ENCODE peak calls at places on chromosomes 13 and 19, in six cellular contexts. One of them, this sample, is unnamed.

GRCh38 chr13:33690321-33690720 is 127.6 kb upstream of the RFC3 start:
- DNase-seq in gastrocnemius medialis: no peak
- DNase-seq in left ventricle myocardium inferior: no peak
- DNase-seq in psoas muscle: no peak
- DNase-seq in effector memory CD4-positive, alpha-beta T cell: no peak
- DNase-seq in ascending aorta: no peak
- DNase-seq in this sample: no peak

GRCh38 chr13:113544071-113544891 is 40.3 kb upstream of the TFDP1 start:
- DNase-seq in gastrocnemius medialis: no peak
- DNase-seq in left ventricle myocardium inferior: no peak
- DNase-seq in psoas muscle: no peak
- DNase-seq in effector memory CD4-positive, alpha-beta T cell: no peak
- DNase-seq in ascending aorta: peak; percentile 48
- DNase-seq in this sample: no peak

GRCh38 chr19:56110515-56111448 is 10.3 kb downstream of the ZNF787 start:
- DNase-seq in gastrocnemius medialis: no peak
- DNase-seq in left ventricle myocardium inferior: peak; percentile 64
- DNase-seq in psoas muscle: peak; percentile 65
- DNase-seq in effector memory CD4-positive, alpha-beta T cell: no peak
- DNase-seq in ascending aorta: no peak
- DNase-seq in this sample: peak; percentile 84

GRCh38 chr13:20703785-20704458 is 423 bp downstream of the IL17D start:
- DNase-seq in gastrocnemius medialis: no peak
- DNase-seq in left ventricle myocardium inferior: peak; percentile 68
- DNase-seq in psoas muscle: peak; percentile 88
- DNase-seq in effector memory CD4-positive, alpha-beta T cell: peak; percentile 69
- DNase-seq in ascending aorta: peak; percentile 84
- DNase-seq in this sample: peak; percentile 77

GRCh38 chr13:66778461-66778860 is 451.7 kb downstream of the PCDH9 start:
- DNase-seq in gastrocnemius medialis: no peak
- DNase-seq in left ventricle myocardium inferior: no peak
- DNase-seq in psoas muscle: no peak
- DNase-seq in effector memory CD4-positive, alpha-beta T cell: no peak
- DNase-seq in ascending aorta: no peak
- DNase-seq in this sample: no peak

GRCh38 chr13:75458696-75459422 is 23.1 kb downstream of the TBC1D4 start:
- DNase-seq in gastrocnemius medialis: peak; percentile 84
- DNase-seq in left ventricle myocardium inferior: peak; percentile 41
- DNase-seq in psoas muscle: peak; percentile 81
- DNase-seq in effector memory CD4-positive, alpha-beta T cell: no peak
- DNase-seq in ascending aorta: no peak
- DNase-seq in this sample: peak; percentile 27

GRCh38 chr19:46704379-46705076 is 12.4 kb downstream of the PRKD2 start:
- DNase-seq in gastrocnemius medialis: peak; percentile 24
- DNase-seq in left ventricle myocardium inferior: peak; percentile 78
- DNase-seq in psoas muscle: peak; percentile 87
- DNase-seq in effector memory CD4-positive, alpha-beta T cell: peak; percentile 77
- DNase-seq in ascending aorta: peak; percentile 82
- DNase-seq in this sample: peak; percentile 85

GRCh38 chr19:459724-460511 is 915 bp downstream of the SHC2 start:
- DNase-seq in gastrocnemius medialis: no peak
- DNase-seq in left ventricle myocardium inferior: peak; percentile 76
- DNase-seq in psoas muscle: peak; percentile 79
- DNase-seq in effector memory CD4-positive, alpha-beta T cell: no peak
- DNase-seq in ascending aorta: no peak
- DNase-seq in this sample: peak; percentile 62

GRCh38 chr13:98364648-98365047 is 187.6 kb upstream of the RNF113B start:
- DNase-seq in gastrocnemius medialis: no peak
- DNase-seq in left ventricle myocardium inferior: no peak
- DNase-seq in psoas muscle: no peak
- DNase-seq in effector memory CD4-positive, alpha-beta T cell: no peak
- DNase-seq in ascending aorta: no peak
- DNase-seq in this sample: no peak

GRCh38 chr13:96817336-96817941 is 176.8 kb downstream of the OXGR1 start:
- DNase-seq in gastrocnemius medialis: no peak
- DNase-seq in left ventricle myocardium inferior: no peak
- DNase-seq in psoas muscle: no peak
- DNase-seq in effector memory CD4-positive, alpha-beta T cell: no peak
- DNase-seq in ascending aorta: no peak
- DNase-seq in this sample: no peak

GRCh38 chr13:23547000-23547590 is 23.1 kb upstream of the TNFRSF19 start:
- DNase-seq in gastrocnemius medialis: no peak
- DNase-seq in left ventricle myocardium inferior: peak; percentile 62
- DNase-seq in psoas muscle: peak; percentile 69
- DNase-seq in effector memory CD4-positive, alpha-beta T cell: no peak
- DNase-seq in ascending aorta: no peak
- DNase-seq in this sample: peak; percentile 41

GRCh38 chr13:90500569-90500968 is 846.9 kb upstream of the MIR17HG start:
- DNase-seq in gastrocnemius medialis: no peak
- DNase-seq in left ventricle myocardium inferior: no peak
- DNase-seq in psoas muscle: no peak
- DNase-seq in effector memory CD4-positive, alpha-beta T cell: no peak
- DNase-seq in ascending aorta: no peak
- DNase-seq in this sample: no peak

GRCh38 chr19:45423589-45424190 is at the start of gene ERCC1:
- DNase-seq in gastrocnemius medialis: peak; percentile 76
- DNase-seq in left ventricle myocardium inferior: peak; percentile 96
- DNase-seq in psoas muscle: peak; percentile 95
- DNase-seq in effector memory CD4-positive, alpha-beta T cell: peak; percentile 74
- DNase-seq in ascending aorta: peak; percentile 98
- DNase-seq in this sample: peak; percentile 98

GRCh38 chr19:49985926-49986325 is 25.0 kb upstream of the SIGLEC11 start:
- DNase-seq in gastrocnemius medialis: no peak
- DNase-seq in left ventricle myocardium inferior: no peak
- DNase-seq in psoas muscle: no peak
- DNase-seq in effector memory CD4-positive, alpha-beta T cell: no peak
- DNase-seq in ascending aorta: no peak
- DNase-seq in this sample: no peak

GRCh38 chr13:48578516-48579166 is 45.8 kb upstream of the RCBTB2 start:
- DNase-seq in gastrocnemius medialis: no peak
- DNase-seq in left ventricle myocardium inferior: no peak
- DNase-seq in psoas muscle: no peak
- DNase-seq in effector memory CD4-positive, alpha-beta T cell: no peak
- DNase-seq in ascending aorta: no peak
- DNase-seq in this sample: no peak

GRCh38 chr19:46000497-46001246 is 5.4 kb downstream of the CCDC61 start:
- DNase-seq in gastrocnemius medialis: no peak
- DNase-seq in left ventricle myocardium inferior: peak; percentile 33
- DNase-seq in psoas muscle: no peak
- DNase-seq in effector memory CD4-positive, alpha-beta T cell: peak; percentile 74
- DNase-seq in ascending aorta: no peak
- DNase-seq in this sample: peak; percentile 62

GRCh38 chr19:34475026-34475974 is 6.3 kb upstream of the WTIP start:
- DNase-seq in gastrocnemius medialis: no peak
- DNase-seq in left ventricle myocardium inferior: no peak
- DNase-seq in psoas muscle: no peak
- DNase-seq in effector memory CD4-positive, alpha-beta T cell: no peak
- DNase-seq in ascending aorta: peak; percentile 58
- DNase-seq in this sample: no peak

GRCh38 chr13:35055705-35056104 is 113.6 kb downstream of the NBEA start:
- DNase-seq in gastrocnemius medialis: no peak
- DNase-seq in left ventricle myocardium inferior: no peak
- DNase-seq in psoas muscle: no peak
- DNase-seq in effector memory CD4-positive, alpha-beta T cell: no peak
- DNase-seq in ascending aorta: no peak
- DNase-seq in this sample: no peak

GRCh38 chr13:76852991-76853390 is 33.2 kb downstream of the KCTD12 start:
- DNase-seq in gastrocnemius medialis: no peak
- DNase-seq in left ventricle myocardium inferior: no peak
- DNase-seq in psoas muscle: no peak
- DNase-seq in effector memory CD4-positive, alpha-beta T cell: no peak
- DNase-seq in ascending aorta: no peak
- DNase-seq in this sample: peak; percentile 32

GRCh38 chr19:17520865-17521264 is 9.4 kb downstream of the PGLS start:
- DNase-seq in gastrocnemius medialis: no peak
- DNase-seq in left ventricle myocardium inferior: no peak
- DNase-seq in psoas muscle: no peak
- DNase-seq in effector memory CD4-positive, alpha-beta T cell: no peak
- DNase-seq in ascending aorta: no peak
- DNase-seq in this sample: no peak

GRCh38 chr19:17525141-17525540 is 13.7 kb downstream of the PGLS start:
- DNase-seq in gastrocnemius medialis: no peak
- DNase-seq in left ventricle myocardium inferior: no peak
- DNase-seq in psoas muscle: no peak
- DNase-seq in effector memory CD4-positive, alpha-beta T cell: no peak
- DNase-seq in ascending aorta: no peak
- DNase-seq in this sample: no peak

GRCh38 chr19:17519967-17520366 is 8.5 kb downstream of the PGLS start:
- DNase-seq in gastrocnemius medialis: no peak
- DNase-seq in left ventricle myocardium inferior: no peak
- DNase-seq in psoas muscle: no peak
- DNase-seq in effector memory CD4-positive, alpha-beta T cell: no peak
- DNase-seq in ascending aorta: no peak
- DNase-seq in this sample: no peak

GRCh38 chr19:17524651-17525050 is 13.2 kb downstream of the PGLS start:
- DNase-seq in gastrocnemius medialis: no peak
- DNase-seq in left ventricle myocardium inferior: no peak
- DNase-seq in psoas muscle: no peak
- DNase-seq in effector memory CD4-positive, alpha-beta T cell: no peak
- DNase-seq in ascending aorta: no peak
- DNase-seq in this sample: no peak

GRCh38 chr19:17522988-17523872 is 11.8 kb downstream of the PGLS start:
- DNase-seq in gastrocnemius medialis: peak; percentile 31
- DNase-seq in left ventricle myocardium inferior: peak; percentile 57
- DNase-seq in psoas muscle: peak; percentile 69
- DNase-seq in effector memory CD4-positive, alpha-beta T cell: no peak
- DNase-seq in ascending aorta: peak; percentile 72
- DNase-seq in this sample: peak; percentile 44
- H3K27ac ChIP-seq in gastrocnemius medialis: no peak overlapping the region
- H3K27ac ChIP-seq in left ventricle myocardium inferior: peak overlapping the region; percentile 54
- H3K27ac ChIP-seq in psoas muscle: no peak overlapping the region
- H3K27ac ChIP-seq in effector memory CD4-positive, alpha-beta T cell: no peak overlapping the region
- H3K27ac ChIP-seq in ascending aorta: peak overlapping the region; percentile 2
- H3K27ac ChIP-seq in this sample: no peak overlapping the region

DNA sequence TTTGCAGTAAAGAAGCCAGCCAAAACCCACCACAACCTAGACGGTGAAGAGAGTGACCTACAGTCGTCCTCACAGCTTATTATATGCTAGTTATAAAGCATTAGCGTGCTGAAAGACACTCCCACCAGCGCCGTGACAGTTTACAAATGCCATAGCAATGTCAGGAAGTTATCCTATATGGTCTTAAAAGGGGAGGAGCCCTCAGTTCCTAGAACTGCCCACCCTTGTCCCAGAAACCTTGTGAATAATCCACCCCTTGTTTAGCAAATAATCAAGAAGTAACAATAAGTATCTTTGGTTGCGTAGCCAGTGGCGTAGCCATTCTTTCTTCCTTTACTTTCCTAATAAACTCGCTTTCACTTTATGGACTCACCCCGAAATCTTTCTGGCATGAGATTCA is 227.9 kb upstream of the ARGLU1 start:
- DNase-seq in gastrocnemius medialis: no peak
- DNase-seq in left ventricle myocardium inferior: no peak
- DNase-seq in psoas muscle: no peak
- DNase-seq in effector memory CD4-positive, alpha-beta T cell: no peak
- DNase-seq in ascending aorta: no peak
- DNase-seq in this sample: no peak
- H3K4me1 ChIP-seq in gastrocnemius medialis: no peaks in the 10 kb centered on the region
- H3K4me1 ChIP-seq in left ventricle myocardium inferior: no peaks in the 10 kb centered on the region
- H3K4me1 ChIP-seq in psoas muscle: no peaks in the 10 kb centered on the region
- H3K4me1 ChIP-seq in effector memory CD4-positive, alpha-beta T cell: no peaks in the 10 kb centered on the region
- H3K4me1 ChIP-seq in ascending aorta: no peaks in the 10 kb centered on the region
- H3K4me1 ChIP-seq in this sample: no peaks in the 10 kb centered on the region

DNA sequence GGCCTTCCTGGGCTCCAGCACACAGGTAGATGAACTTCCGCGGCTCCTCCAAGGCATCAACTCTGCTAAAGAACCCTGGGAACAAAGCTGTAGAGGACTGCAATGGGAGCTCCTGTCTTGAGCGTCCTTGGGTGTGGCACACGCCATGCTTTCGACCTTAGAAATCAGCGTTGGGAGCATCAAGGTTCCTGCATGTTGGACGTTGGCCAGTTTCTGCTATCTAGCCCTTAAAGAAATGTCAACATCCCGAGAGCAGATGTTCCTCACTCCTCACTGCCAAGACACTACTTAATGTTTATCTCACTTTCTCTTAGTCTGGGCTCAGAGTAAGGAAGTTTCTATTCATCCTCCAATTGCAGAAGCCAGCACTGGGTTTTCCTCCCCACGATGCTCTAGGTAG is 70.6 kb upstream of the MEDAG start:
- DNase-seq in gastrocnemius medialis: no peak
- DNase-seq in left ventricle myocardium inferior: no peak
- DNase-seq in psoas muscle: no peak
- DNase-seq in effector memory CD4-positive, alpha-beta T cell: no peak
- DNase-seq in ascending aorta: no peak
- DNase-seq in this sample: peak; percentile 50
- H3K36me3 ChIP-seq in gastrocnemius medialis: no peaks in the 10 kb centered on the region
- H3K36me3 ChIP-seq in left ventricle myocardium inferior: no peaks in the 10 kb centered on the region
- H3K36me3 ChIP-seq in psoas muscle: no peaks in the 10 kb centered on the region
- H3K36me3 ChIP-seq in effector memory CD4-positive, alpha-beta T cell: no peaks in the 10 kb centered on the region
- H3K36me3 ChIP-seq in ascending aorta: no peaks in the 10 kb centered on the region
- H3K36me3 ChIP-seq in this sample: no peaks in the 10 kb centered on the region

GRCh38 chr19:28882818-28883217 is 330.1 kb downstream of the UQCRFS1 start:
- DNase-seq in gastrocnemius medialis: no peak
- DNase-seq in left ventricle myocardium inferior: no peak
- DNase-seq in psoas muscle: no peak
- DNase-seq in effector memory CD4-positive, alpha-beta T cell: no peak
- DNase-seq in ascending aorta: no peak
- DNase-seq in this sample: no peak
- H3K27ac ChIP-seq in gastrocnemius medialis: no peak overlapping the region
- H3K27ac ChIP-seq in left ventricle myocardium inferior: peak overlapping the region; percentile 86
- H3K27ac ChIP-seq in psoas muscle: no peak overlapping the region
- H3K27ac ChIP-seq in effector memory CD4-positive, alpha-beta T cell: no peak overlapping the region
- H3K27ac ChIP-seq in ascending aorta: no peak overlapping the region
- H3K27ac ChIP-seq in this sample: no peak overlapping the region

GRCh38 chr19:7864719-7865074 is 9.5 kb downstream of the PRR36 start:
- DNase-seq in gastrocnemius medialis: no peak
- DNase-seq in left ventricle myocardium inferior: no peak
- DNase-seq in psoas muscle: no peak
- DNase-seq in effector memory CD4-positive, alpha-beta T cell: no peak
- DNase-seq in ascending aorta: no peak
- DNase-seq in this sample: no peak
- H3K4me1 ChIP-seq in gastrocnemius medialis: peaks cover 8% of the 10 kb centered on the region
- H3K4me1 ChIP-seq in left ventricle myocardium inferior: peaks cover 41% of the 10 kb centered on the region
- H3K4me1 ChIP-seq in psoas muscle: peaks cover 13% of the 10 kb centered on the region
- H3K4me1 ChIP-seq in effector memory CD4-positive, alpha-beta T cell: peaks cover 32% of the 10 kb centered on the region
- H3K4me1 ChIP-seq in ascending aorta: peaks cover 12% of the 10 kb centered on the region
- H3K4me1 ChIP-seq in this sample: peaks cover 7% of the 10 kb centered on the region

GRCh38 chr19:23366437-23366836 is 28.8 kb downstream of the ZNF91 start:
- DNase-seq in gastrocnemius medialis: no peak
- DNase-seq in left ventricle myocardium inferior: no peak
- DNase-seq in psoas muscle: no peak
- DNase-seq in effector memory CD4-positive, alpha-beta T cell: no peak
- DNase-seq in ascending aorta: no peak
- DNase-seq in this sample: no peak
- H3K36me3 ChIP-seq in gastrocnemius medialis: peaks cover 3% of the 10 kb centered on the region
- H3K36me3 ChIP-seq in left ventricle myocardium inferior: peaks cover 92% of the 10 kb centered on the region
- H3K36me3 ChIP-seq in psoas muscle: peaks cover 43% of the 10 kb centered on the region
- H3K36me3 ChIP-seq in effector memory CD4-positive, alpha-beta T cell: peaks cover 58% of the 10 kb centered on the region
- H3K36me3 ChIP-seq in ascending aorta: peaks cover 80% of the 10 kb centered on the region
- H3K36me3 ChIP-seq in this sample: no peaks in the 10 kb centered on the region

DNA sequence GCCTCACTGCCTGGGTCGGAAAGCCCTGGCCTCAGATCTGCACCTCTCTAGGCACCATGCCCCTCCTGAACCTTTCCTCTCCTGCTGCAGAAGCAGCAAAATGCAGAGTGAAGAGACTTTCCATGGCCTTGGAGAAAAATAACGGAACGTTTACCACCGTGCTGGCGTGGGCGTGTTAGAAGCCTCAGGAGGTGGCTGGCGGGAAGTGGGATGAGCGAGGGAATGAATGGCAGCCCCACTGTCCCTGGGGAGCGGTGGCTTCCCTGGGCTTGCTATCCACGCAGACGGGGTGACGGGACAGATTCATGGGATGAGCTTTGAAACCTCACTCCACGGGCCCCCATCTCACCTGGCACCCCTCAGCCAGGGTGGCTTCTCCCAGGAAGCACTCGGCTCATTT is 4.3 kb downstream of the TEX29 start:
- DNase-seq in gastrocnemius medialis: no peak
- DNase-seq in left ventricle myocardium inferior: no peak
- DNase-seq in psoas muscle: no peak
- DNase-seq in effector memory CD4-positive, alpha-beta T cell: no peak
- DNase-seq in ascending aorta: peak; percentile 50
- DNase-seq in this sample: no peak
- H3K27ac ChIP-seq in gastrocnemius medialis: no peak overlapping the region
- H3K27ac ChIP-seq in left ventricle myocardium inferior: no peak overlapping the region
- H3K27ac ChIP-seq in psoas muscle: no peak overlapping the region
- H3K27ac ChIP-seq in effector memory CD4-positive, alpha-beta T cell: no peak overlapping the region
- H3K27ac ChIP-seq in ascending aorta: no peak overlapping the region
- H3K27ac ChIP-seq in this sample: no peak overlapping the region

This sample was measured in testis.